ENCODE peak calls at places on chromosomes 7 and 10, in six cellular contexts. One of them, this sample, is unnamed. For H3K4me1, the result is how much of the 10 kb centered on the place peaks cover.

GRCh38 chr7:30412810-30413504 is 65.6 kb downstream of the NOD1 start:
- DNase-seq in A549: peak
- DNase-seq in sigmoid colon: no peak
- DNase-seq in heart left ventricle: no peak
- DNase-seq in right lobe of liver: no peak
- DNase-seq in breast epithelium: no peak
- DNase-seq in this sample: no peak

GRCh38 chr7:142685877-142686508 is 63.3 kb upstream of the PRSS1 start:
- DNase-seq in A549: no peak
- DNase-seq in sigmoid colon: no peak
- DNase-seq in heart left ventricle: no peak
- DNase-seq in right lobe of liver: no peak
- DNase-seq in breast epithelium: no peak
- DNase-seq in this sample: no peak

GRCh38 chr10:472241-472910 is 217.1 kb downstream of the DIP2C start:
- DNase-seq in A549: no peak
- DNase-seq in sigmoid colon: no peak
- DNase-seq in heart left ventricle: no peak
- DNase-seq in right lobe of liver: no peak
- DNase-seq in breast epithelium: no peak
- DNase-seq in this sample: no peak

GRCh38 chr7:158861936-158862704 is 5.8 kb downstream of the DYNC2I1 start:
- DNase-seq in A549: no peak
- DNase-seq in sigmoid colon: peak
- DNase-seq in heart left ventricle: no peak
- DNase-seq in right lobe of liver: no peak
- DNase-seq in breast epithelium: no peak
- DNase-seq in this sample: no peak

GRCh38 chr10:79348640-79348988 is 1.3 kb downstream of the PPIF start:
- DNase-seq in A549: no peak
- DNase-seq in sigmoid colon: no peak
- DNase-seq in heart left ventricle: no peak
- DNase-seq in right lobe of liver: no peak
- DNase-seq in breast epithelium: no peak
- DNase-seq in this sample: no peak

GRCh38 chr7:23235688-23236280 is 10.8 kb upstream of the GPNMB start:
- DNase-seq in A549: no peak
- DNase-seq in sigmoid colon: peak
- DNase-seq in heart left ventricle: no peak
- DNase-seq in right lobe of liver: no peak
- DNase-seq in breast epithelium: peak
- DNase-seq in this sample: no peak

GRCh38 chr7:71313562-71313961 is 181.6 kb downstream of the GALNT17 start:
- DNase-seq in A549: no peak
- DNase-seq in sigmoid colon: no peak
- DNase-seq in heart left ventricle: no peak
- DNase-seq in right lobe of liver: no peak
- DNase-seq in breast epithelium: no peak
- DNase-seq in this sample: no peak

GRCh38 chr7:42617071-42617705 is 294.7 kb downstream of the C7orf25 start:
- DNase-seq in A549: no peak
- DNase-seq in sigmoid colon: peak
- DNase-seq in heart left ventricle: no peak
- DNase-seq in right lobe of liver: no peak
- DNase-seq in breast epithelium: no peak
- DNase-seq in this sample: peak

GRCh38 chr7:37208528-37208927 is 240.1 kb downstream of the ELMO1 start:
- DNase-seq in A549: peak
- DNase-seq in sigmoid colon: peak
- DNase-seq in heart left ventricle: no peak
- DNase-seq in right lobe of liver: no peak
- DNase-seq in breast epithelium: no peak
- DNase-seq in this sample: peak

GRCh38 chr7:17044396-17044795 is 162.6 kb upstream of the AGR3 start:
- DNase-seq in A549: no peak
- DNase-seq in sigmoid colon: no peak
- DNase-seq in heart left ventricle: no peak
- DNase-seq in right lobe of liver: no peak
- DNase-seq in breast epithelium: no peak
- DNase-seq in this sample: no peak

GRCh38 chr7:137715546-137715945 is 131.2 kb downstream of the DGKI start:
- DNase-seq in A549: no peak
- DNase-seq in sigmoid colon: no peak
- DNase-seq in heart left ventricle: no peak
- DNase-seq in right lobe of liver: no peak
- DNase-seq in breast epithelium: no peak
- DNase-seq in this sample: no peak

GRCh38 chr10:28991326-28991725 is 297.5 kb upstream of the LYZL1 start:
- DNase-seq in A549: peak
- DNase-seq in sigmoid colon: no peak
- DNase-seq in heart left ventricle: no peak
- DNase-seq in right lobe of liver: no peak
- DNase-seq in breast epithelium: no peak
- DNase-seq in this sample: no peak

GRCh38 chr10:127738512-127739424 is 1.8 kb downstream of the FOXI2 start:
- DNase-seq in A549: no peak
- DNase-seq in sigmoid colon: no peak
- DNase-seq in heart left ventricle: no peak
- DNase-seq in right lobe of liver: no peak
- DNase-seq in breast epithelium: no peak
- DNase-seq in this sample: no peak

GRCh38 chr7:123433665-123434064 is 100.7 kb downstream of the IQUB start:
- DNase-seq in A549: no peak
- DNase-seq in sigmoid colon: no peak
- DNase-seq in heart left ventricle: no peak
- DNase-seq in right lobe of liver: no peak
- DNase-seq in breast epithelium: no peak
- DNase-seq in this sample: no peak

GRCh38 chr7:88539977-88540376 is 219.5 kb upstream of the ZNF804B start:
- DNase-seq in A549: no peak
- DNase-seq in sigmoid colon: no peak
- DNase-seq in heart left ventricle: no peak
- DNase-seq in right lobe of liver: no peak
- DNase-seq in breast epithelium: no peak
- DNase-seq in this sample: no peak

GRCh38 chr10:78489034-78489433 is 455.4 kb downstream of the RPS24 start:
- DNase-seq in A549: no peak
- DNase-seq in sigmoid colon: no peak
- DNase-seq in heart left ventricle: no peak
- DNase-seq in right lobe of liver: no peak
- DNase-seq in breast epithelium: no peak
- DNase-seq in this sample: no peak

GRCh38 chr7:27606270-27607209 is 56.1 kb downstream of the HIBADH start:
- DNase-seq in A549: no peak
- DNase-seq in sigmoid colon: no peak
- DNase-seq in heart left ventricle: no peak
- DNase-seq in right lobe of liver: peak
- DNase-seq in breast epithelium: no peak
- DNase-seq in this sample: no peak

GRCh38 chr7:134919240-134919641 is 67.1 kb upstream of the AGBL3 start:
- DNase-seq in A549: no peak
- DNase-seq in sigmoid colon: no peak
- DNase-seq in heart left ventricle: no peak
- DNase-seq in right lobe of liver: no peak
- DNase-seq in breast epithelium: no peak
- DNase-seq in this sample: no peak

GRCh38 chr10:57579926-57580325 is 687.8 kb downstream of the IPMK start:
- DNase-seq in A549: peak
- DNase-seq in sigmoid colon: no peak
- DNase-seq in heart left ventricle: no peak
- DNase-seq in right lobe of liver: no peak
- DNase-seq in breast epithelium: no peak
- DNase-seq in this sample: no peak

GRCh38 chr10:76397210-76397881 is 965.9 kb downstream of the LRMDA start:
- DNase-seq in A549: no peak
- DNase-seq in sigmoid colon: peak
- DNase-seq in heart left ventricle: peak
- DNase-seq in right lobe of liver: no peak
- DNase-seq in breast epithelium: no peak
- DNase-seq in this sample: no peak

GRCh38 chr7:33661430-33662160 is 243.7 kb upstream of the BMPER start:
- DNase-seq in A549: no peak
- DNase-seq in sigmoid colon: no peak
- DNase-seq in heart left ventricle: no peak
- DNase-seq in right lobe of liver: no peak
- DNase-seq in breast epithelium: no peak
- DNase-seq in this sample: no peak

GRCh38 chr10:119815671-119816070 is 57.0 kb downstream of the MCMBP start:
- DNase-seq in A549: no peak
- DNase-seq in sigmoid colon: no peak
- DNase-seq in heart left ventricle: no peak
- DNase-seq in right lobe of liver: no peak
- DNase-seq in breast epithelium: no peak
- DNase-seq in this sample: no peak
- H3K4me1 ChIP-seq in A549: under half
- H3K4me1 ChIP-seq in sigmoid colon: under half
- H3K4me1 ChIP-seq in heart left ventricle: under half
- H3K4me1 ChIP-seq in right lobe of liver: under half
- H3K4me1 ChIP-seq in breast epithelium: under half
- H3K4me1 ChIP-seq in this sample: under half

GRCh38 chr7:19670806-19671205 is 38.0 kb downstream of the POLR1F start:
- DNase-seq in A549: no peak
- DNase-seq in sigmoid colon: no peak
- DNase-seq in heart left ventricle: no peak
- DNase-seq in right lobe of liver: no peak
- DNase-seq in breast epithelium: no peak
- DNase-seq in this sample: no peak

GRCh38 chr7:19675816-19676215 is 33.0 kb downstream of the POLR1F start:
- DNase-seq in A549: no peak
- DNase-seq in sigmoid colon: no peak
- DNase-seq in heart left ventricle: no peak
- DNase-seq in right lobe of liver: no peak
- DNase-seq in breast epithelium: no peak
- DNase-seq in this sample: no peak

GRCh38 chr7:19677201-19677600 is 31.6 kb downstream of the POLR1F start:
- DNase-seq in A549: no peak
- DNase-seq in sigmoid colon: no peak
- DNase-seq in heart left ventricle: no peak
- DNase-seq in right lobe of liver: no peak
- DNase-seq in breast epithelium: no peak
- DNase-seq in this sample: no peak

DNA sequence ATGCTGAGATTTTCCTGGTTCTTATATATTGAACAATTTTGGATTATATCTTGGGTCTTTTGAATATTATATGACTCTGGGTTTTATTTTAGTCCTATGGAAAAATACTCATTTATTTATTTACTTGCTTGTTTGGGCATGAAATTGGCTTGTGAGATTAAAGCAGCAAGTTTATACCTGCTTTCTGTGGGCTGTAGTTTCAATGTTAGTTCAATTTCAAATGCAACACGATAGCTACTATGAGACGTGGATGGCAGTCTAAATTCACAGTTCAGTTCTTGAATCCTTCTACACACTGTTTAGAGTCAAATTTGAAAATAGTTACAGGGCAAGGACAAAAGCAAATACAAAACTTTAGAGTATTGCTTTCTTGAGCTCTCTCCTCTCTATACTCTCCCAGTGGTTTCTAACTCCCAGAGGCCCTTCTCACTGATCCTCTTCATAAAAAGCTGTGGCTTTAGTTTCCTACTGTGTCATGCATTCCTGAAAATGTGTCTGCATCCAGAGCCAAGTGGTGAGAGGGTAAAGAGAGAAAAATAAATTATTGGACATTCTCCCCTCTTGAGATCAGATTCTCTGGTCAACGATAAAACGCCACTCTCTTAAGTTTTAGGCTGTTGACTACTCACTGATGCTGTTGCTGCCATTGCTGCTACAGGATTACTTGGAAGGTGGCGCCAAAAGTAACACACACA is 34.4 kb downstream of the POLR1F start:
- DNase-seq in A549: no peak
- DNase-seq in sigmoid colon: no peak
- DNase-seq in heart left ventricle: no peak
- DNase-seq in right lobe of liver: no peak
- DNase-seq in breast epithelium: no peak
- DNase-seq in this sample: no peak
- TF ChIP-seq CTCF in A549: no peak
- TF ChIP-seq CTCF in sigmoid colon: no peak
- TF ChIP-seq CTCF in heart left ventricle: no peak
- TF ChIP-seq CTCF in right lobe of liver: no peak
- TF ChIP-seq CTCF in breast epithelium: no peak
- TF ChIP-seq CTCF in this sample: no peak

GRCh38 chr10:18140957-18141888 is 999 bp downstream of the CACNB2 start:
- DNase-seq in A549: no peak
- DNase-seq in sigmoid colon: peak
- DNase-seq in heart left ventricle: peak
- DNase-seq in right lobe of liver: no peak
- DNase-seq in breast epithelium: no peak
- DNase-seq in this sample: peak
- TF ChIP-seq POLR2A in A549: no peak
- TF ChIP-seq POLR2A in sigmoid colon: no peak
- TF ChIP-seq POLR2A in heart left ventricle: no peak
- TF ChIP-seq POLR2A in right lobe of liver: no peak
- TF ChIP-seq POLR2A in breast epithelium: no peak
- TF ChIP-seq POLR2A in this sample: no peak

GRCh38 chr7:43640679-43641078 is 57.8 kb downstream of the STK17A start:
- DNase-seq in A549: no peak
- DNase-seq in sigmoid colon: no peak
- DNase-seq in heart left ventricle: no peak
- DNase-seq in right lobe of liver: no peak
- DNase-seq in breast epithelium: no peak
- DNase-seq in this sample: no peak

GRCh38 chr7:43643842-43644241 is 60.9 kb downstream of the STK17A start:
- DNase-seq in A549: no peak
- DNase-seq in sigmoid colon: no peak
- DNase-seq in heart left ventricle: no peak
- DNase-seq in right lobe of liver: no peak
- DNase-seq in breast epithelium: no peak
- DNase-seq in this sample: peak

GRCh38 chr7:43642897-43643630 is 60.2 kb downstream of the STK17A start:
- DNase-seq in A549: no peak
- DNase-seq in sigmoid colon: no peak
- DNase-seq in heart left ventricle: no peak
- DNase-seq in right lobe of liver: no peak
- DNase-seq in breast epithelium: no peak
- DNase-seq in this sample: no peak

GRCh38 chr7:43637114-43637806 is 54.4 kb downstream of the STK17A start:
- DNase-seq in A549: no peak
- DNase-seq in sigmoid colon: no peak
- DNase-seq in heart left ventricle: no peak
- DNase-seq in right lobe of liver: no peak
- DNase-seq in breast epithelium: no peak
- DNase-seq in this sample: no peak

DNA sequence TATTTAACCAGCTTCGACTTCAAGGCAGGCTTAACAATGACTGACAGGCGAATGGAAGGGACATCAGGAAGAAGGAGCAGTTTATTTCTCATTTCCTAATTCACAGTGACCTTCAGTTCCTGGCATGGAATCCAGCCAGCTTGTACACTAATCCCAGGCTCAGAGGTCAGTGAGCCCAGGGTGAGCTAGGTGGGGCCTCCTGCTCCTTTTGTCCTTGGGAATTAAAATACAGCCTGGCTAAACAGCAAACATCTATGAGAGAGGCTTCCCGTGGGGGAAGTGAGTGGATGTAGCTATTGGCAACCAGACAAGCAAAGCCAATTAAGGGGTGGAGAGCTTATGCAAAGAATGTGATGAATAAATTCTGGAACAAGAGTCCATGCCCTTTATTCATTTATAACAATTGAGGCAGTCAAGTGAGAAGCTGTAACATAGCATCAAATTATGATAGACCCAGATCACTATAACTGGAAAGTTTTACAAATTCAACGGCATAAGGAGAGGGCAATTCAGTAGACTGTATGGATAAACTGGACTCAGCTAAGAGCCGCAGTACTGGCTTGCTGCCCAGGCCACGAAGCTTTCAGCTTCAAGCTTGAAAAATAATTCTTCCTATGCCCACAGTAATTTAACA is 57.1 kb downstream of the STK17A start:
- DNase-seq in A549: no peak
- DNase-seq in sigmoid colon: no peak
- DNase-seq in heart left ventricle: no peak
- DNase-seq in right lobe of liver: peak
- DNase-seq in breast epithelium: no peak
- DNase-seq in this sample: no peak
- H3K4me1 ChIP-seq in A549: under half
- H3K4me1 ChIP-seq in sigmoid colon: under half
- H3K4me1 ChIP-seq in heart left ventricle: under half
- H3K4me1 ChIP-seq in right lobe of liver: under half
- H3K4me1 ChIP-seq in breast epithelium: under half
- H3K4me1 ChIP-seq in this sample: under half

This sample was measured in upper lobe of left lung.